ENCODE peak calls at places on chromosomes 7 and 10, in nine cellular contexts. N is osteocyte, I is WTC11, A is spleen, L is lower leg skin, M is progenitor cell of endocrine pancreas, O is heart right ventricle, U is foreskin fibroblast, K is mesothelial cell of epicardium. C is an unnamed sample.

GRCh38 chr7:2803342-2803692 is 40.8 kb downstream of the GNA12 start:
- DNase-seq in N (no peak), M (no peak), A (peak), I (no peak), U (no peak), K (no peak), O (no peak), L (no peak), C (no peak)

GRCh38 chr10:2214035-2214434 is 476.7 kb upstream of the ADARB2 start:
- DNase-seq in M (no peak), U (no peak), I (no peak), A (no peak), O (no peak), N (no peak), K (no peak), L (no peak), C (no peak)

GRCh38 chr10:42982886-42983594 is 93.8 kb upstream of the RET start:
- DNase-seq in I (no peak), N (peak), M (peak), O (no peak), K (peak), U (no peak), A (peak), L (peak), C (no peak)

GRCh38 chr7:17963281-17963680 is 23.0 kb upstream of the SNX13 start:
- DNase-seq in O (no peak), K (no peak), I (no peak), U (peak), N (no peak), M (no peak), L (no peak), A (no peak), C (peak)

GRCh38 chr7:157845203-157845810 is 508.5 kb downstream of the DNAJB6 start:
- DNase-seq in N (no peak), I (no peak), K (no peak), M (no peak), O (no peak), A (no peak), L (no peak), U (no peak), C (no peak)

GRCh38 chr10:127880557-127880956 is 12.2 kb downstream of the CLRN3 start:
- DNase-seq in O (no peak), U (no peak), M (no peak), L (peak), A (no peak), I (no peak), K (no peak), N (peak), C (no peak)

GRCh38 chr7:103987455-103987854 is 2.0 kb downstream of the RELN start:
- DNase-seq in U (no peak), K (no peak), N (no peak), I (no peak), A (no peak), L (no peak), O (no peak), M (no peak), C (no peak)

GRCh38 chr10:73263948-73264347 is 11.5 kb upstream of the MRPS16 start:
- DNase-seq in O (no peak), A (no peak), K (no peak), L (no peak), N (no peak), I (no peak), M (no peak), U (no peak), C (no peak)

GRCh38 chr7:121076350-121077164 is 88.0 kb downstream of the CPED1 start:
- DNase-seq in L (no peak), O (no peak), K (no peak), I (no peak), M (no peak), A (no peak), U (peak), N (no peak), C (no peak)

GRCh38 chr10:111203615-111204014 is 126.8 kb downstream of the ADRA2A start:
- DNase-seq in K (no peak), A (no peak), U (no peak), L (no peak), M (no peak), O (peak), I (no peak), N (no peak), C (no peak)

GRCh38 chr10:45404087-45404769 is 30.2 kb downstream of the ALOX5 start:
- DNase-seq in O (no peak), M (no peak), I (no peak), U (no peak), L (no peak), N (no peak), K (no peak), A (peak), C (no peak)

GRCh38 chr10:15370212-15370740 is 813 bp downstream of the FAM171A1 start:
- DNase-seq in U (peak), O (peak), A (peak), L (peak), M (peak), K (peak), I (peak), N (peak), C (no peak)

GRCh38 chr10:124378817-124379510 is 39.8 kb downstream of the OAT start:
- DNase-seq in L (no peak), K (no peak), N (no peak), M (no peak), I (no peak), U (no peak), A (no peak), O (no peak), C (no peak)

GRCh38 chr10:95906675-95907453 is 911 bp upstream of the CC2D2B start:
- DNase-seq in U (peak), N (no peak), A (peak), O (peak), I (peak), L (peak), M (no peak), K (no peak), C (peak)

GRCh38 chr10:48507933-48508830 is 96.7 kb downstream of the ARHGAP22 start:
- DNase-seq in A (peak), L (peak), N (peak), I (no peak), K (no peak), M (no peak), O (peak), U (no peak), C (no peak)

GRCh38 chr10:48511855-48512191 is 93.0 kb downstream of the ARHGAP22 start:
- DNase-seq in L (no peak), K (no peak), I (no peak), U (no peak), M (no peak), N (peak), A (peak), O (no peak), C (no peak)

GRCh38 chr10:48509061-48509772 is 95.7 kb downstream of the ARHGAP22 start:
- DNase-seq in I (no peak), L (peak), M (no peak), U (no peak), K (no peak), A (no peak), O (no peak), N (peak), C (no peak)

GRCh38 chr10:48511066-48511854 is 93.6 kb downstream of the ARHGAP22 start:
- DNase-seq in K (no peak), O (no peak), L (peak), N (peak), M (no peak), A (peak), U (no peak), I (no peak), C (no peak)

GRCh38 chr10:48509974-48510692 is 94.7 kb downstream of the ARHGAP22 start:
- DNase-seq in L (peak), M (no peak), I (peak), O (no peak), K (no peak), A (peak), N (peak), U (no peak), C (no peak)
- TF ChIP-seq CTCF in L (no peak), M (peak), I (no peak), O (peak), K (no peak), A (no peak), N (peak), U (no peak), C (peak)

GRCh38 chr10:106479619-106480018 is 684.9 kb downstream of the SORCS1 start:
- DNase-seq in N (no peak), A (no peak), I (no peak), M (no peak), U (no peak), L (no peak), O (no peak), K (no peak), C (no peak)

GRCh38 chr10:106481598-106481997 is 682.9 kb downstream of the SORCS1 start:
- DNase-seq in O (no peak), U (no peak), L (no peak), A (no peak), N (no peak), I (no peak), M (no peak), K (no peak), C (no peak)
- TF ChIP-seq CTCF in O (no peak), U (no peak), L (no peak), A (no peak), N (no peak), I (no peak), M (no peak), K (no peak), C (no peak)

DNA sequence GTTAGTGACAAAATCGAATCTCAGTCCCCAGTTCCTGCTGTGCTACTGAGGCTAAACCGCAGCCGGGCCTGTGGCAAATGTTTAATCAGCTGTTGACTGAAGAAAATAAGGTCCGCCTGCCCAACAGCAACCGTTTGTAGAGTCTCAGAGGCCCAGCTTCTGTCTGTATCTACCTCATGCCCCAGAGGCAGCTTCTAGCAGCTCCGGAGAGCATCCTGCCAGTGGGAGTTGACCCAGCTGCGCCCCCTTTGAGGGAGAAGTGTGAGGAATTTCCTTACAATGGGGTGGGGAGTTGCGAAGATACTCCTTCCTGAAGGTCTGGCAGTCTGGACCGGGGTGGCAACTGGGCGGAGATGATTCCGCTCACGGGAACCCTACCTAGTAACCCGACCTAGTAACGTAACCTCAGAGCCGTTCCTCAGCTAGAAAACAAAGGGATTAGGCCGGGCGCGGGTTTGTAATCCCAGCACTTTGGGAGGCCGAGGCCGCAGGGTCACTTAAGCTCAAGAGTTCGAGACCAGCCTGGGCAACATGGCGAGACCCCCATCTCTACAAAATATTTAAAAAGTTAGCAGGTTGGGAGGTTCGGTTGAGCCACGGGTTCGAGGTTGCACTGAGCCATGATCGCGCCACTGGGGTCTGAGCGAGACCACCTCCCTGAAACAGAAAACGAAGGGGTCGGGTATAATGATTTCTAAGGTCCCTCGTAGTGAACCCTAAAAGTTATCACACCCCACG is 846 bp upstream of the ZNF775 start:
- DNase-seq in N (no peak), M (peak), K (no peak), U (peak), O (peak), I (peak), L (peak), A (peak), C (no peak)
- TF ChIP-seq CTCF in N (peak), M (peak), K (no peak), U (peak), O (no peak), I (no peak), L (no peak), A (no peak), C (peak)

GRCh38 chr10:98340946-98341345 is 73.0 kb upstream of the LOXL4 start:
- DNase-seq in A (no peak), M (no peak), U (no peak), O (peak), K (no peak), L (peak), N (no peak), I (no peak), C (no peak)
- TF ChIP-seq CTCF in A (no peak), M (no peak), U (no peak), O (no peak), K (no peak), L (no peak), N (no peak), I (no peak), C (no peak)